ENCODE peak calls at places on chromosomes 13 and 19, in five cellular contexts. A is lung, F is HL-60, R is uterus, N is cardiac muscle cell. M is an unnamed sample.

GRCh38 chr19:15374796-15375440 is 4.7 kb downstream of the AKAP8 start:
- DNase-seq in A (no peak), F (no peak), R (peak), N (no peak), M (no peak)

GRCh38 chr13:110628477-110628793 is 13.1 kb downstream of the NAXD start:
- DNase-seq in A (no peak), F (no peak), R (peak), N (no peak), M (no peak)

GRCh38 chr19:48717059-48717395 is 2.5 kb downstream of the MAMSTR start:
- DNase-seq in A (no peak), F (no peak), R (no peak), N (no peak), M (peak)

GRCh38 chr13:20206836-20207235 is 14.1 kb upstream of the GJB2 start:
- DNase-seq in A (no peak), F (no peak), R (no peak), N (no peak), M (no peak)

GRCh38 chr13:21799671-21800070 is 128.8 kb downstream of the FGF9 start:
- DNase-seq in A (no peak), F (no peak), R (no peak), N (no peak), M (no peak)

GRCh38 chr19:45668342-45668871 is 386 bp downstream of the GIPR start:
- DNase-seq in A (no peak), F (no peak), R (no peak), N (no peak), M (no peak)

GRCh38 chr19:35851213-35852028 is 883 bp downstream of the NPHS1 start:
- DNase-seq in A (no peak), F (no peak), R (no peak), N (peak), M (no peak)

GRCh38 chr19:34925278-34925855 is 1.3 kb upstream of the ZNF30 start:
- DNase-seq in A (no peak), F (no peak), R (no peak), N (no peak), M (no peak)

GRCh38 chr19:55809381-55810058 is 22.3 kb downstream of the NLRP11 start:
- DNase-seq in A (peak), F (peak), R (no peak), N (no peak), M (peak)

GRCh38 chr19:14475251-14476073 is at the start of gene PTGER1:
- DNase-seq in A (no peak), F (no peak), R (no peak), N (peak), M (no peak)

GRCh38 chr13:111904166-111904565 is 162.8 kb upstream of the SOX1 start:
- DNase-seq in A (no peak), F (no peak), R (no peak), N (no peak), M (no peak)

GRCh38 chr13:103466761-103467160 is 400.5 kb upstream of the SLC10A2 start:
- DNase-seq in A (no peak), F (no peak), R (no peak), N (no peak), M (no peak)

GRCh38 chr13:27830010-27830409 is 37.7 kb downstream of the GSX1 start:
- DNase-seq in A (peak), F (peak), R (no peak), N (peak), M (peak)

GRCh38 chr19:10557603-10558197 is 8.1 kb downstream of the KRI1 start:
- DNase-seq in A (no peak), F (no peak), R (no peak), N (no peak), M (no peak)

GRCh38 chr13:104534847-104535246 is 1468.6 kb upstream of the SLC10A2 start:
- DNase-seq in A (no peak), F (no peak), R (no peak), N (no peak), M (no peak)

GRCh38 chr13:26946675-26947342 is 186.2 kb upstream of the GPR12 start:
- DNase-seq in A (no peak), F (peak), R (no peak), N (peak), M (peak)

GRCh38 chr13:48828962-48829405 is 146.7 kb upstream of the FNDC3A start:
- DNase-seq in A (no peak), F (no peak), R (no peak), N (no peak), M (no peak)

GRCh38 chr19:13154241-13154778 is 4.1 kb downstream of the IER2 start:
- DNase-seq in A (peak), F (peak), R (peak), N (peak), M (peak)

GRCh38 chr19:32691952-32692726 is 518 bp downstream of the NUDT19 start:
- DNase-seq in A (peak), F (peak), R (no peak), N (no peak), M (peak)

GRCh38 chr19:48970923-48971395 is 5.8 kb downstream of the FTL start:
- DNase-seq in A (peak), F (no peak), R (peak), N (peak), M (peak)

GRCh38 chr19:10617409-10618121 is 7.8 kb upstream of the SLC44A2 start:
- DNase-seq in A (no peak), F (no peak), R (no peak), N (no peak), M (peak)

GRCh38 chr13:29436721-29437250 is 158.7 kb downstream of the SLC7A1 start:
- DNase-seq in A (no peak), F (no peak), R (no peak), N (peak), M (no peak)

GRCh38 chr13:76790519-76791289 is 95.5 kb downstream of the KCTD12 start:
- DNase-seq in A (no peak), F (no peak), R (no peak), N (peak), M (peak)

GRCh38 chr19:33422369-33423180 is 49.1 kb downstream of the CEBPG start:
- DNase-seq in A (no peak), F (no peak), R (no peak), N (no peak), M (no peak)

GRCh38 chr19:16335226-16335625 is 10.6 kb downstream of the KLF2 start:
- DNase-seq in A (no peak), F (no peak), R (no peak), N (no peak), M (no peak)

GRCh38 chr13:67619346-67619745 is 389.2 kb upstream of the PCDH9 start:
- DNase-seq in A (no peak), F (no peak), R (no peak), N (no peak), M (peak)

GRCh38 chr13:65155861-65156260 is 2074.3 kb downstream of the PCDH9 start:
- DNase-seq in A (no peak), F (no peak), R (no peak), N (no peak), M (no peak)

GRCh38 chr19:39296055-39296645 is at the start of gene IFNL1:
- DNase-seq in A (no peak), F (no peak), R (no peak), N (no peak), M (no peak)

DNA sequence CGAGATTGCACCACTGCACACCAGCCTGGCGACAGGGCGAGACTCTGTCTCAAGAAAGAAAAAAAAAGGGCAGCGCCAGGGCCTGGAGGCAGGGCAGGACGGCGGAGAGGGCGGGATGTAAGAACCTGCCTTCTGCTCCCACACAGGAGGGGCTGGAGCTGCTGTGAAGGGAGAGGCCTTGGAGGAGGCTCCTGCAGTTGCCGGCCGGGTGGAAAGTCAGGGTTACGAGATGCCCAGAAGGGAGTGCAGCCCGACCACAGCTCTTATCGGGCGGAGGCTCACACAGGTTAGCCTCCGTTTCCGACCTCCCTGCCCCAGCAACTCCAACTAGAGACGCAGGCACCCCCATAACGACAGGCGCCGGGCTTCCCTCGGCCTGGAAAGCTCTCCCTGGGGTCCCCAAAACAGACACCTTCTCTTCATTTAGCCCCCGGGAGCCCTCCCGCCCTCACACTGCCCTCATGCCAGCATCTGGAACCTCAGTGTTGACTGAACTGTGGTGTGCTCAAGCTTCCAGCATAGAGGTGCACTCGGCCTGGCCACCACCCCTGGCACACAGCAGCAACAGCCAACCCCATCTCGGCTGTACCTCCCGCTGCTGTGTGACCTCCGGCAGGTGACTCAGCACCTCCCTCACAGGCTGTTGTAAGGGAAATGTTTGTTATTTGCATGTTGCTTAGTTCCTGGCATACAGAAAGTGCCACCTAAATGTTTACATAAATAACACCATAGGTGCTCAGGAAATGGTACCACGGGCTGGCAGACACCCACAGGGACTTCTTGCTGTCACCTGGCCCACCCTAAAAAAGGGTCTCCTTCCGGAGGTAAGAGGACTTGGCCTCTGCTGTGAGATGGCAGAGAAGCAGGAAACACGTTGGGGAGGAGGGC is 1.3 kb downstream of the PLPP2 start:
- DNase-seq in A (no peak), F (no peak), R (peak), N (no peak), M (peak)
- H3K4me3 ChIP-seq in A (peak), F (no peak), R (peak), N (no peak), M (peak)

DNA sequence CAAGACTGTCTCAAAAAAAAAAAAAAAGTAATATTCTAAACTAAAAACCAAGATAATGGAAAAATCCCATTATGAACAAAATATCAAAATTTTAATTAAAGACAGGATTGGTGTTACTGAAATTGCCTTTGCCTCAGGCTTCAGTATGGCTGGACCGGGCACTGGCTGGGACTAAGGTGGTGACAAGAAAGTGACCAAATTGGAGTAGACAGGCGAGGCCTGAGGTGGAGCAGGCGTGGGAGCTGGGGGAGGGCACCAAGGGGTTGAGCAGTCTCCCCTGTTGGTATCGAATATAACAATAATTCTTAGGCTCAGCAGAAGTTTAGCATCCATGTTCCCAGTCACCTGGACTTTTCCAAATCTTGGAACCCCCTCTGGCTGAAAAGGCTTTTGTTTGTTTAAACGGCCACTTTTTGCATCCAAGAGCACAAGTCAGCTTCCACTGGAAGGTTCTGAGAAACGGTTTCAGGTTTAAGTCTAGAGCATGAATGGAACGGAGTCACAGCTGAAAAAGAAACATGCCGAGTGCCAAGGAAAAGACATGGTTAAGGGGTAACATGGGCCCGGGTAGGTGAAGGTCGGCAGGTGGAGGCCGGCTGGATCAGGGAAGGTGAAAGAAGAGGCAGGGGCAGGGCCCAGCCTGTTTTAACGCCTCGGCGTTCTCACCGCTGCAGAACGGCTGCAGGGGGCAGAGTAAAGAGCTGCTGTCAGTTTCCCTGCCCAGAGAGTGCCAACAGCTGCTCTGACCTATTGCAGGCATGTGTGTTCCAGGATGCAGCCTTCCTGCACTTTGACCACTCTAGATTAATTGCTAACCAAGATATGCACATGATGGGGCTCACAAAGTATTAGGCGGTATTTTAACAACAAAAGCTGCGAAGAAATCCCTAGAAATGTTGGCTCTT is 104.4 kb downstream of the TM9SF2 start:
- DNase-seq in A (peak), F (peak), R (peak), N (peak), M (peak)
- TF ChIP-seq CTCF in A (no peak), F (no peak), R (no peak), N (peak), M (no peak)

DNA sequence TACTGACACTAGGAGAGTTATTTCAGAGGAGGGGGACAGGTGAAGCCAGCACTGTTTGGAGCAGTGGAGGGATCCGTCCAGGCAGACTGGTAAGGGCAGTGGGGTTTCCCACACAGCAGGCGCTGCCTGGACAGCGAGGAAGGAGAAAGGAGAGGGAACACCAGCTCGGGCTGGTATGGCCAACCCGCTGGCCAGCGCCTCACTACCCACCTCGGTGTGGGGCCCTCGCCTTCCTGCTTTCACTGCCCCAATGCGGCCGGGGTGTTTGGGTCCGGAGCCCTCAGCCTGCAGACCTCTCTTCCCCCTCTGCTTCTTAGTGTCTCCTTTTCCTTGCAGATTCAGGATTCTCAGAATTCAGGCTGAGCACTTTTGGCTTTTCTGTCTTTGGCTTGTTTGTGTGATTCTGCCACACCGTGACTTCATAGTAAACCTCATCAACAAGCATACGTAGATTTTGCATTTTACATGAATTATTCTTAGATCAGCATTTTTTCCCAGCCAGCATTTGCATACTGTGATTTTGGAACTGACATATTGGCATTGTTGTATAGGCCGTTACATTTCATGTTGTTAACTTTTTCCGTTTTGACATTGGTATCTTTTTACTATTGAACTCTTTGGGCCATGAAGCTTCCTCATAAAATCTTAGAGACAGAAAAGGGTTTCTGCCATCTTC is 294.1 kb downstream of the MYO16 start:
- DNase-seq in A (no peak), F (no peak), R (no peak), N (no peak), M (no peak)
- H3K4me3 ChIP-seq in A (no peak), F (no peak), R (no peak), N (no peak), M (no peak)

DNA sequence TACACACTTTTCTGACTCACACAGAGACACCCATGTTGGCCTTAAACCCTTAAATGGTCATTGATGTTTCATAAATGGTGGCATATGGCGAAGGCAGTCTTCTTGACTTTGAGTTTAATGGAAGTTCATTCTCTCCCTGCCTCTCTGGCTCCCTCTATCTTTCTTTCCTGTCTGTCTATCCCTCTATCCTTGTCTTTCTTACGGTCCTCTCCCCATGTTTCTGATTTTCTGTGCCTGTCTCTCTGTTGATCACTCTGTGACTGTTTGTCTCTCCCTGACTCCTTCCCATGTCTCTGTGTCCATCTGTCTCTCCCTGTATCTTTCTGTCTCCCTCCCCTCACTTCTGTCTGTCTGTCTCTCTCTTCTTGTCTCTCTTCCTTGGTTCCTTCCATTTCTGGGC is 43.2 kb upstream of the SHKBP1 start:
- DNase-seq in A (no peak), F (no peak), R (no peak), N (no peak), M (peak)
- TF ChIP-seq CTCF in A (no peak), F (no peak), R (no peak), N (peak), M (peak)

DNA sequence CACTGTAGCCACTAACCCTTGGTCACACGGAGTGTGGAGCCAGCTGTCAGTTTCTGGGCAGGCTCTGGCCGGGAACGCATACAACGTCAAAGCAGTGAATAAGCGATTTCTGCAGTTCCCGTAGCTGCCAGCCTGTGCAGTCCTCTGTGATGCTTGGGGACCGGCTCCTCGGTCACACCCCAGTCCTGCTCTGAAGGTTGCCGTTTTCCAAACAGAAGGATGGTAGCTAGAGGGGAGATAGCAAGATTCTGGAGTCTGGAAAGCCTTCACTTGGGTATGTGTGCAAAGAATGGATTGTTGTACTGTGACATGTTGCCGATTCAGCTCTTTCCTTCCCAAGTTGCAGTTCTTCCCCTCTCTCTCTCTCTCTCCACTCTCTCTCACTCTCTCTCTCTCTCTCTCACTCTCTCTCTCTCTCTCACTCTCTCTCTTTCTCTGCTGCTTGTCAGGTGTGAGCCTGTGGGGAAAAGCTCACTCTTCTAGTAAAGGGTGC is 38.7 kb upstream of the C1QTNF9 start:
- DNase-seq in A (peak), F (no peak), R (peak), N (peak), M (peak)
- H3K4me3 ChIP-seq in A (peak), F (peak), R (peak), N (no peak), M (peak)